ENCODE peak calls at places on chromosomes 6 and 20, in eight cellular contexts. K, S, R, W, Y, M, D and E are unnamed samples.

GRCh38 chr6:91606148-91606901 is 1019.5 kb upstream of the MAP3K7 start:
- DNase-seq in S (no peak), W (no peak), K (no peak), M (no peak), D (no peak), Y (no peak), R (no peak), E (no peak)

GRCh38 chr20:20491110-20491783 is 123.3 kb downstream of the INSM1 start:
- DNase-seq in W (no peak), M (no peak), Y (no peak), K (no peak), D (no peak), S (no peak), R (no peak), E (no peak)

GRCh38 chr20:37566590-37567330 is 39.1 kb upstream of the BLCAP start:
- DNase-seq in S (peak), D (no peak), R (no peak), K (no peak), M (no peak), Y (no peak), W (no peak), E (no peak)

GRCh38 chr20:34491226-34491931 is 24.8 kb upstream of the DYNLRB1 start:
- DNase-seq in Y (no peak), W (no peak), R (no peak), D (no peak), S (no peak), K (no peak), M (no peak), E (no peak)

GRCh38 chr20:32339116-32339515 is 19.0 kb upstream of the ASXL1 start:
- DNase-seq in M (no peak), Y (no peak), K (no peak), R (no peak), W (no peak), D (no peak), S (no peak), E (no peak)

GRCh38 chr6:12957321-12958051 is 240.9 kb downstream of the PHACTR1 start:
- DNase-seq in S (no peak), M (no peak), R (no peak), D (no peak), K (peak), W (peak), Y (no peak), E (peak)

GRCh38 chr20:58577139-58577806 is 62.1 kb upstream of the APCDD1L start:
- DNase-seq in S (no peak), K (no peak), D (no peak), Y (no peak), W (no peak), R (no peak), M (no peak), E (no peak)

GRCh38 chr20:37522258-37523011 is 1.4 kb downstream of the NNAT start:
- DNase-seq in S (no peak), D (no peak), K (peak), R (no peak), M (no peak), Y (no peak), W (peak), E (peak)

GRCh38 chr6:167985205-167985604 is 12.3 kb upstream of the KIF25 start:
- DNase-seq in Y (no peak), R (no peak), S (peak), K (no peak), M (no peak), D (no peak), W (no peak), E (no peak)

GRCh38 chr20:57939499-57939898 is 229.7 kb upstream of the PMEPA1 start:
- DNase-seq in R (no peak), M (no peak), Y (no peak), D (no peak), S (no peak), K (no peak), W (no peak), E (no peak)

GRCh38 chr20:25083773-25084615 is 2.1 kb upstream of the VSX1 start:
- DNase-seq in S (no peak), Y (no peak), D (no peak), M (no peak), W (no peak), K (peak), R (no peak), E (peak)

GRCh38 chr6:149237464-149237863 is 80.0 kb upstream of the TAB2 start:
- DNase-seq in W (no peak), Y (no peak), S (no peak), R (no peak), K (no peak), D (no peak), M (no peak), E (no peak)

GRCh38 chr6:106973841-106974336 is 640 bp downstream of the CD24 start:
- DNase-seq in W (no peak), D (no peak), S (no peak), M (no peak), R (no peak), K (no peak), Y (no peak), E (no peak)

GRCh38 chr6:75600694-75601265 is 900 bp upstream of the SENP6 start:
- DNase-seq in Y (no peak), M (no peak), S (no peak), W (peak), K (no peak), D (no peak), R (no peak), E (no peak)

GRCh38 chr6:142356271-142356938 is 54.6 kb downstream of the ADGRG6 start:
- DNase-seq in S (no peak), Y (no peak), R (no peak), D (no peak), M (no peak), W (no peak), K (no peak), E (no peak)

GRCh38 chr6:162404926-162405325 is 322.6 kb downstream of the PRKN start:
- DNase-seq in S (no peak), R (no peak), M (no peak), W (no peak), D (no peak), Y (no peak), K (no peak), E (no peak)

GRCh38 chr6:122265755-122266154 is 133.7 kb upstream of the HSF2 start:
- DNase-seq in K (no peak), R (no peak), S (no peak), M (no peak), W (no peak), D (no peak), Y (no peak), E (no peak)

GRCh38 chr20:23634985-23635767 is 2.6 kb downstream of the CST3 start:
- DNase-seq in W (no peak), R (no peak), S (peak), M (no peak), K (no peak), D (no peak), Y (no peak), E (no peak)

GRCh38 chr6:35736293-35736894 is 438 bp upstream of the ARMC12 start:
- DNase-seq in D (peak), R (no peak), Y (peak), S (no peak), K (no peak), W (peak), M (no peak), E (peak)

GRCh38 chr20:59948828-59949720 is 8.9 kb downstream of the FAM217B start:
- DNase-seq in Y (peak), W (peak), D (peak), M (no peak), S (no peak), R (no peak), K (no peak), E (no peak)

GRCh38 chr6:142570221-142570671 is 268.4 kb downstream of the ADGRG6 start:
- DNase-seq in W (no peak), Y (peak), K (no peak), D (no peak), M (no peak), S (no peak), R (no peak), E (no peak)

GRCh38 chr6:118758942-118759341 is 107.6 kb upstream of the CEP85L start:
- DNase-seq in D (no peak), M (no peak), S (no peak), Y (no peak), W (no peak), K (no peak), R (no peak), E (no peak)

GRCh38 chr6:158445426-158446085 is 114.3 kb upstream of the TMEM181 start:
- DNase-seq in W (no peak), M (no peak), Y (no peak), K (no peak), D (no peak), R (no peak), S (no peak), E (no peak)

GRCh38 chr6:129429953-129430352 is 280.0 kb downstream of the ARHGAP18 start:
- DNase-seq in W (no peak), Y (no peak), R (no peak), S (no peak), K (no peak), D (no peak), M (no peak), E (no peak)

GRCh38 chr20:57330998-57331397 is 1.4 kb downstream of the SPO11 start:
- DNase-seq in W (no peak), D (no peak), K (no peak), R (no peak), Y (no peak), M (no peak), S (no peak), E (no peak)

GRCh38 chr20:51382986-51383821 is 159.3 kb downstream of the NFATC2 start:
- DNase-seq in K (peak), R (no peak), M (no peak), D (no peak), Y (no peak), S (no peak), W (no peak), E (peak)

GRCh38 chr6:141326426-141326825 is 806.3 kb upstream of the GJE1 start:
- DNase-seq in M (no peak), Y (peak), D (no peak), R (no peak), K (no peak), S (no peak), W (no peak), E (no peak)

GRCh38 chr20:16459019-16459700 is 114.1 kb downstream of the KIF16B start:
- DNase-seq in K (no peak), W (no peak), D (peak), Y (no peak), M (no peak), R (no peak), S (peak), E (no peak)

GRCh38 chr6:111843347-111844147 is 29.7 kb downstream of the FYN start:
- DNase-seq in R (no peak), D (peak), W (no peak), K (no peak), M (no peak), Y (peak), S (peak), E (peak)

GRCh38 chr20:32539063-32539816 is 45.9 kb downstream of the NOL4L start:
- DNase-seq in D (no peak), S (no peak), R (no peak), W (no peak), Y (no peak), M (no peak), K (no peak), E (peak)

GRCh38 chr20:57048027-57048869 is 218.2 kb downstream of the BMP7 start:
- DNase-seq in K (no peak), R (no peak), M (no peak), W (peak), S (no peak), D (peak), Y (peak), E (peak)

GRCh38 chr20:1965520-1966278 is 28.2 kb downstream of the PDYN start:
- DNase-seq in Y (peak), M (peak), K (peak), D (peak), R (peak), W (peak), S (no peak), E (peak)
- TF ChIP-seq POLR2AphosphoS5 in Y (no peak), M (no peak), K (no peak), D (no peak), R (no peak), W (no peak), S (no peak), E (no peak)

GRCh38 chr6:137912813-137913212 is 45.8 kb downstream of the TNFAIP3 start:
- DNase-seq in M (no peak), W (no peak), Y (no peak), K (no peak), D (no peak), S (no peak), R (no peak), E (no peak)
- TF ChIP-seq CTCF in M (no peak), W (no peak), Y (no peak), K (no peak), D (no peak), S (no peak), R (no peak), E (no peak)

GRCh38 chr20:49248301-49248700 is 29.1 kb downstream of the DDX27 start:
- DNase-seq in K (peak), W (no peak), R (no peak), M (no peak), D (no peak), Y (no peak), S (no peak), E (no peak)

GRCh38 chr20:49247792-49248191 is 28.6 kb downstream of the DDX27 start:
- DNase-seq in S (no peak), W (no peak), K (no peak), D (no peak), M (no peak), R (no peak), Y (no peak), E (no peak)

GRCh38 chr20:49248879-49249665 is 28.8 kb downstream of the ZNFX1 start:
- DNase-seq in Y (no peak), M (no peak), D (no peak), R (no peak), W (no peak), S (no peak), K (peak), E (no peak)

GRCh38 chr20:49256261-49256660 is 21.6 kb downstream of the ZNFX1 start:
- DNase-seq in D (no peak), Y (no peak), S (no peak), W (no peak), R (no peak), M (no peak), K (no peak), E (no peak)

DNA sequence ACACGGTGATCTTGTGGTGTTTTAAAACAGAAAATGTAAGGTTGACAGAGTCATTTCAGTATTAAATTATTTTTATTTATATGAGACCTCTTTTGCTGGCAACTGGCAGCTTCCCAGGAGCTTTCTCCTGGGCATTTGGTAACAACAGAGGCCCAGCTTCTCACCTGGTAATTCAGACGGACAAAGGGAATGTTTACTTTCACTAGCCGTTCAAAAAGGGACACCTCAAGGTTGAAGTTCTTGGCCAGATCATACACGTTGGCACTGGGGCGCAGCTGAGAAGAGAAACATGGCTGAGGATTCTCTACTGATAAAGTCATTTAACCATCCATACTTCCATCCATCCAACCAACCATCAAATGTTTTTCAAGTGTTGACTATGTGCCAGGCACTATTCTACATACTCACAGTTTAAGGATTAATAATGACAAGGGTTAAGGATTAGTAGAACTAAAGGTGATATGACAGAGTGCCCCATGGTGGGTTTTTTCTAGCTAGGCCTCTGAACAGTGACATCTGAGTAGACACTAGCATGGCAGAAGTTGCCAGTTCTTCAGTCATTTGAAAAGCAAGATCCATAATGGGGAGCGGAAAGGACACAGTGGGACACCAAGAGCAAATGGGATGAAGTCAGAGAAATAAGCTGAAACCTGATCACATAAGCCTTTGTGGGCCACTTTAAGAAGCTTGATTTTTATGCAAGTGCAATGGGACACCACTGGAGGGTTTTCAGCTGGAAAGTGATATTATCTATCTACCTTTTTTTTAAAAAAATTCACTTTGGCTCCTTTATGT is 25.1 kb downstream of the ZNFX1 start:
- DNase-seq in Y (no peak), K (no peak), D (no peak), S (no peak), W (no peak), R (no peak), M (no peak), E (no peak)
- TF ChIP-seq EP300 in Y (no peak), K (no peak), D (no peak), S (no peak), W (no peak), R (no peak), M (no peak), E (no peak)

GRCh38 chr6:1079525-1079924 is 232.4 kb upstream of the FOXQ1 start:
- DNase-seq in M (no peak), Y (no peak), W (no peak), D (no peak), R (no peak), K (no peak), S (no peak), E (no peak)
- TF ChIP-seq POLR2AphosphoS5 in M (no peak), Y (no peak), W (no peak), D (no peak), R (no peak), K (no peak), S (no peak), E (no peak)

GRCh38 chr6:108175592-108176279 is 9.9 kb downstream of the NR2E1 start:
- DNase-seq in K (peak), D (no peak), S (no peak), R (no peak), Y (no peak), M (no peak), W (peak), E (no peak)
- TF ChIP-seq CTCF in K (peak), D (peak), S (no peak), R (peak), Y (peak), M (peak), W (no peak), E (no peak)

DNA sequence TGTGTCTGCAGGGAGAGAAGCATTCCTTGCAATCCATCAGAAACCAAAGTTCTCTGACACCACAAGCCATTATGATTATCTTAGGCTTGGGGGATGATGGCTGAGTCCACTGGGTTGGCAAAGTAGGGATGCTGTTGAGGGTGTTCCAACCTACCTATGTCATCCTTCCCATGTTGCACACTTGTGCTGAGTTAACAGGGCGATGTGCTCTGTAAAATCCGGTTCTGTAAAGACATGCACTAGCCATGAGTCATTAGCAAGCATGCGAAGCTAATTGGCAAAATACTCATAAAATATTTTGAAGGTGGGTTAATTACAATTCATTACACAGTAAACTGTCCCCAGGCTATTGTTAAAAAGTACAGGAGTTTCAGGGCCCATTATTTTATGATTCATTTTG is 115.4 kb downstream of the BMP2 start:
- DNase-seq in Y (no peak), K (no peak), W (no peak), M (no peak), R (no peak), S (no peak), D (no peak), E (no peak)
- TF ChIP-seq EP300 in Y (no peak), K (no peak), W (no peak), M (no peak), R (no peak), S (no peak), D (no peak), E (no peak)

DNA sequence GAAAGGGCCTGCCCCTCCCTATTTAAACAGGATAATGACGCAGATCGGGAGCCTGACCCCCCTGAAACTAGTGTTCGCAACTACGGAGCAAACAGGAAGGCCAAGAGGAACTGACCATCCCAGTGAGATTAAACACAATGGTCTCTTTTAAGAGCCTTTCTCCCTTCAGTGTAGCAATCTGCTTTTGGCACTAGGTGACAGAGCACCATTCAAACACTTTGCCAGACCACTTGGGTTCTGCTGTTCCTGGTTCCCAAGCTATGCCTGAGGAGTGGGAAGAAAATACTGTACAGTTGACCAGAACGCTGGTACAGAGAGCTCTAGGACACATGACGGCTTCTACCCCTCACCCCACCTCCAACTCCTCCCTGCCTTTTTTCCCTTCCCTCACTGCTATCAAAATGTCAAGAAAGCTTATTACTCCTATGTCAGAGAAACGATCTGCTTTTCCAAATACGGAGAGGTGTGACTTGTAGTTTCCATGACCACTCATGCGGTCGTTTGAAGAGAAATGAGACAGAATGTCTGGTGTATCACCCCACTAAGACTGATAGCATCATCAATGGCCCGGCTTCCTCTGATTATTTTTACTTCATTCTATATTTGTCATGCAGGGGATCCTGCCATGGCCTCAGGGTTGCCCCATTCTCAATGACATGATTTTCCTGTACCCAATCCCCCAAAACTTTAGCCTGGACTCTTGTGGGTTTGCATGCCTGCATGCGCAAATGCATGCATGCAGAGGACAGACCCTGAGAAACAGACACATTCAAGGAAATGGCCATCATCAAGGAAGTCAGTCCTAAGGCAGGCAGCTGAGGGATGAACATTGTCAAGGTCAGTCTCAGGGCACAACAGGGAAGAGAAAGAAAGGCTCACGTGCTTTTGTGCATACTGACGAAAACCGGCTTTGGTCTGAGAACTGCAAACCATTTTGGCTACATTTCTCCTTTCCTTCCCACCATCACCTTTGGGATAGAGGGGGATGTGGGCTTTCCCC is 13.3 kb downstream of the NEDD9 start:
- DNase-seq in M (no peak), R (no peak), D (no peak), Y (peak), W (no peak), K (no peak), S (no peak), E (peak)
- TF ChIP-seq POLR2AphosphoS5 in M (no peak), R (no peak), D (no peak), Y (peak), W (no peak), K (peak), S (peak), E (peak)

GRCh38 chr6:97978855-97979271 is 695.8 kb upstream of the MMS22L start:
- DNase-seq in M (no peak), Y (peak), W (no peak), R (no peak), K (peak), D (no peak), S (no peak), E (no peak)
- TF ChIP-seq CTCF in M (peak), Y (peak), W (no peak), R (peak), K (no peak), D (no peak), S (no peak), E (no peak)

GRCh38 chr6:41360314-41360685 is 24.9 kb downstream of the NCR2 start:
- DNase-seq in S (no peak), D (no peak), W (no peak), R (no peak), K (no peak), M (no peak), Y (no peak), E (no peak)
- TF ChIP-seq EP300 in S (no peak), D (no peak), W (no peak), R (no peak), K (no peak), M (no peak), Y (no peak), E (no peak)

GRCh38 chr6:33091957-33092356 is 16.2 kb downstream of the HLA-DPB1 start:
- DNase-seq in M (no peak), R (no peak), K (no peak), W (peak), D (peak), Y (peak), S (peak), E (peak)
- TF ChIP-seq POLR2AphosphoS5 in M (no peak), R (no peak), K (no peak), W (no peak), D (no peak), Y (no peak), S (no peak), E (no peak)